ENCODE peak calls at places on chromosomes 5 and 9, in four cellular contexts. G is astrocyte, T is epithelial cell of esophagus, Y is AG04450. S is an unnamed sample.

GRCh38 chr9:33136721-33137120 is 30.4 kb downstream of the B4GALT1 start:
- DNase-seq in T (peak), G (no peak), Y (no peak), S (peak)

GRCh38 chr5:172102913-172103629 is 85.0 kb downstream of the STK10 start:
- DNase-seq in G (peak), T (peak), Y (peak), S (no peak)

GRCh38 chr5:176743136-176743827 is 67.1 kb upstream of the UNC5A start:
- DNase-seq in T (no peak), Y (no peak), G (no peak), S (peak)

GRCh38 chr9:84216151-84216550 is 124.4 kb downstream of the SLC28A3 start:
- DNase-seq in T (peak), Y (no peak), G (no peak), S (no peak)

GRCh38 chr9:109912082-109912581 is 132.1 kb downstream of the PALM2AKAP2 start:
- DNase-seq in T (peak), G (peak), Y (peak), S (no peak)

GRCh38 chr5:135230326-135230925 is 168.6 kb downstream of the MACROH2A1 start:
- DNase-seq in G (peak), Y (no peak), T (peak), S (peak)

GRCh38 chr9:134914501-134914834 is 3.2 kb downstream of the FCN1 start:
- DNase-seq in Y (no peak), G (no peak), T (no peak), S (no peak)

GRCh38 chr5:5351288-5352089 is 71.0 kb upstream of the ICE1 start:
- DNase-seq in G (peak), Y (no peak), T (no peak), S (no peak)

GRCh38 chr5:60312098-60312497 is 387.9 kb downstream of the DEPDC1B start:
- DNase-seq in G (no peak), T (no peak), Y (no peak), S (no peak)

GRCh38 chr9:21135736-21136135 is 5.9 kb downstream of the IFNW1 start:
- DNase-seq in Y (no peak), G (no peak), T (no peak), S (no peak)

GRCh38 chr5:91042856-91043255 is 340.3 kb downstream of the ARRDC3 start:
- DNase-seq in T (no peak), Y (no peak), G (no peak), S (no peak)

GRCh38 chr5:57698785-57699184 is 216.2 kb upstream of the ACTBL2 start:
- DNase-seq in G (peak), T (peak), Y (no peak), S (no peak)

GRCh38 chr9:82601272-82601835 is 461.6 kb downstream of the RASEF start:
- DNase-seq in G (peak), T (no peak), Y (no peak), S (no peak)

GRCh38 chr9:114521846-114522245 is 16.6 kb upstream of the WHRN start:
- DNase-seq in Y (no peak), T (no peak), G (peak), S (no peak)

GRCh38 chr5:3542158-3542557 is 53.5 kb upstream of the IRX1 start:
- DNase-seq in Y (no peak), T (peak), G (no peak), S (no peak)

GRCh38 chr5:124743534-124744169 is 2.8 kb downstream of the ZNF608 start:
- DNase-seq in G (no peak), T (peak), Y (no peak), S (no peak)

GRCh38 chr5:17182494-17182893 is 34.9 kb upstream of the BASP1 start:
- DNase-seq in Y (no peak), T (peak), G (peak), S (no peak)

GRCh38 chr5:129361441-129362025 is 98.6 kb upstream of the ADAMTS19 start:
- DNase-seq in T (peak), Y (no peak), G (no peak), S (no peak)

GRCh38 chr9:105157178-105157583 is 87.3 kb upstream of the SLC44A1 start:
- DNase-seq in T (peak), G (peak), Y (peak), S (peak)

GRCh38 chr5:71925608-71926091 is 181.6 kb upstream of the MAP1B start:
- DNase-seq in T (no peak), G (peak), Y (no peak), S (no peak)

GRCh38 chr5:93164690-93165089 is 416.3 kb downstream of the NR2F1-AS1 start:
- DNase-seq in G (peak), Y (peak), T (peak), S (no peak)

GRCh38 chr5:14721990-14722656 is 57.6 kb downstream of the OTULIN start:
- DNase-seq in Y (no peak), T (no peak), G (peak), S (no peak)

GRCh38 chr5:125317546-125317995 is 571.1 kb upstream of the ZNF608 start:
- DNase-seq in Y (no peak), G (peak), T (no peak), S (no peak)

GRCh38 chr5:5014836-5015235 is 125.3 kb upstream of the ADAMTS16 start:
- DNase-seq in G (peak), Y (no peak), T (peak), S (no peak)

GRCh38 chr5:111738118-111738517 is 18.9 kb downstream of the NREP start:
- DNase-seq in G (peak), T (no peak), Y (no peak), S (no peak)

GRCh38 chr9:98095401-98095800 is 23.6 kb downstream of the TRIM14 start:
- DNase-seq in Y (no peak), T (no peak), G (no peak), S (no peak)

GRCh38 chr9:81389569-81389993 is 299.8 kb downstream of the TLE1 start:
- DNase-seq in Y (peak), T (peak), G (peak), S (no peak)

GRCh38 chr9:74573792-74574191 is 76.7 kb downstream of the RORB start:
- DNase-seq in T (no peak), Y (no peak), G (peak), S (no peak)

GRCh38 chr5:92002875-92003274 is 619.8 kb upstream of the ARRDC3 start:
- DNase-seq in Y (peak), G (no peak), T (no peak), S (no peak)

GRCh38 chr9:137152844-137153405 is 14.0 kb downstream of the GRIN1 start:
- DNase-seq in G (no peak), T (no peak), Y (no peak), S (no peak)

GRCh38 chr5:177432905-177433657 is 6.6 kb downstream of the GRK6 start:
- DNase-seq in G (no peak), Y (no peak), T (no peak), S (no peak)

GRCh38 chr5:142821733-142822487 is 51.7 kb downstream of the ARHGAP26 start:
- DNase-seq in G (peak), T (peak), Y (peak), S (no peak)

GRCh38 chr5:145948921-145949320 is 12.5 kb downstream of the SH3RF2 start:
- DNase-seq in T (peak), Y (no peak), G (no peak), S (no peak)

GRCh38 chr5:130479045-130479804 is 575.0 kb downstream of the CHSY3 start:
- DNase-seq in T (no peak), G (no peak), Y (no peak), S (no peak)

GRCh38 chr5:66324357-66324756 is 180.3 kb downstream of the SREK1 start:
- DNase-seq in Y (no peak), T (no peak), G (no peak), S (no peak)

GRCh38 chr9:81183763-81184162 is 505.6 kb downstream of the TLE1 start:
- DNase-seq in Y (peak), G (peak), T (no peak), S (no peak)

GRCh38 chr5:115209279-115209678 is 39.6 kb upstream of the TRIM36 start:
- DNase-seq in Y (no peak), T (no peak), G (peak), S (no peak)

GRCh38 chr5:165630211-165630866 is 2124.9 kb downstream of the MAT2B start:
- DNase-seq in Y (peak), G (peak), T (peak), S (no peak)

GRCh38 chr9:98383758-98384157 is 128.3 kb upstream of the TBC1D2 start:
- DNase-seq in T (no peak), G (no peak), Y (no peak), S (no peak)

GRCh38 chr5:35634326-35634725 is 16.7 kb downstream of the SPEF2 start:
- DNase-seq in T (no peak), G (no peak), Y (no peak), S (no peak)

DNA sequence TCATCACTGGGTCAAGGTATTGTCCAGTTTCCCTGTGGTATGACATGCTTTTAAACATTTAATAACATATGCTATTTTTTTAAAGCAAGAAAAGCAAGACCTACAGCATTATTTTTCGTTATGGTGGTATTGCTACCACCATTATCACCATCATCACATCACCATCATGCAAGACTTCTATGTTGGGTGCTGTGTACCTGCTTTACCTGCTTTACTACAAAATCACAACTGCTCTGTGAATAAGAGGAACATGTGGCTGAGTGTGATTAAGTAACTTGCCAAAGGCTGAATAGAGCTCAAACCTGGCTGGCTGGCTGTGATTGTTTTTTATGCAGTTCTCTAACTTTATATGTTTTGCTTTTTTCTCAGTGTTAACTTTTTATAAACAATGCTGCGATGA is 140.8 kb upstream of the CLINT1 start:
- DNase-seq in Y (no peak), T (peak), G (no peak), S (no peak)
- H3K4me3 ChIP-seq in Y (no peak), T (no peak), G (no peak), S (no peak)

DNA sequence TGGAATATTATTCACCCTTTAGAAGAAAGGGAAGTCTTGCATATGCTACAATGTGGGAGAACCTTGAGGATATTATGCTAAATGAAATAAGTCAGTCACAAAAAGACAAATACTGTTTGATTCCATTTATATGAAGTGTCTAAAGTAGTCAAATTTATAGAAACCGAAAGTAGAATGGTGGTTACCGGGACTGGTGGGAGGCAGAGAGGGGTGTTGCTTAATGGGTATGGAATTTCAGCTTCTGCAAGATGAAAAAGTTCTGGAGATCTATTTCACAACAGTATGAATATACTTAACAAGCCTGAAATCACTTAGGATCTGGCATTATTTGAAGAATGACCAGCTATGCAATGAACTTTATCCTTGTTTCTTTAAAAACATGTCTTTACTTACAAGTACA is 14.6 kb upstream of the FREM1 start:
- DNase-seq in G (no peak), T (peak), Y (no peak), S (no peak)
- H3K4me3 ChIP-seq in G (no peak), T (no peak), Y (no peak), S (peak)

GRCh38 chr9:116643691-116644090 is 43.4 kb upstream of the TRIM32 start:
- DNase-seq in Y (no peak), G (peak), T (no peak), S (no peak)
- H3K4me3 ChIP-seq in Y (no peak), G (no peak), T (no peak), S (no peak)

DNA sequence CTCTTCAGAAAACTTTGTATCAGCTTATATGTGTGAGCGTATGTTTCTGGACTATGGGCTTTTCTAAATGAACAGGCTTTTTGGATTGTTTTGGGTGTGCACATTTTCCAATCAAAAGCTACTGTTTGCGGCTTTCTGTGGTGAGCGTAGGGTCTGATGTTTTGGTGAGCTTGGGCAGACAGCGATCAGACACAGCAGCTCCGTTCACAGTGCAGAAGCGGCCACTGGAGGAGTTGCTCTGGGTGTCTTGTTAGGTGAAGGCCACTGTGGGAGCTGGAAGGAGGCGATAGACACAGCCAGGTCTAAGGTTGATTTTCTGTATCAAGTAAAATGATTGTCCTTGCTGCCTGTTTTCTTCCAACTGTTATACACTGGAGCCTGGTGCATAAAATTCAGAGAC is 11.1 kb downstream of the PRRC2B start:
- DNase-seq in Y (no peak), T (no peak), G (no peak), S (no peak)
- H3K4me3 ChIP-seq in Y (peak), T (no peak), G (peak), S (no peak)

GRCh38 chr9:123349691-123350480 is 6.1 kb upstream of the CRB2 start:
- DNase-seq in G (no peak), T (peak), Y (peak), S (no peak)
- H3K4me3 ChIP-seq in G (no peak), T (no peak), Y (no peak), S (no peak)